ENCODE peak calls at places on chromosomes 5 and 9, in ten cellular contexts. One of them, this sample, is unnamed.

GRCh38 chr9:127361561-127361960 is 35.4 kb upstream of the SLC2A8 start:
- DNase-seq in sigmoid colon: no peak
- DNase-seq in pancreas: no peak
- DNase-seq in IMR-90: no peak
- DNase-seq in CD8-positive, alpha-beta T cell: no peak
- DNase-seq in cardiac muscle cell: no peak
- DNase-seq in hepatocyte: no peak
- DNase-seq in upper lobe of right lung: no peak
- DNase-seq in PC-3: no peak
- DNase-seq in heart right ventricle: no peak
- DNase-seq in this sample: no peak

GRCh38 chr9:16352791-16353401 is 517.6 kb downstream of the BNC2 start:
- DNase-seq in sigmoid colon: no peak
- DNase-seq in cardiac muscle cell: peak; percentile 83
- DNase-seq in pancreas: no peak
- DNase-seq in CD8-positive, alpha-beta T cell: no peak
- DNase-seq in heart right ventricle: no peak
- DNase-seq in upper lobe of right lung: no peak
- DNase-seq in PC-3: peak; percentile 67
- DNase-seq in IMR-90: peak; percentile 67
- DNase-seq in hepatocyte: no peak
- DNase-seq in this sample: no peak

GRCh38 chr5:145697251-145698016 is 137.7 kb downstream of the PRELID2 start:
- DNase-seq in heart right ventricle: no peak
- DNase-seq in CD8-positive, alpha-beta T cell: no peak
- DNase-seq in pancreas: no peak
- DNase-seq in sigmoid colon: no peak
- DNase-seq in PC-3: peak; percentile 60
- DNase-seq in cardiac muscle cell: peak; percentile 80
- DNase-seq in hepatocyte: peak; percentile 19
- DNase-seq in upper lobe of right lung: no peak
- DNase-seq in IMR-90: peak; percentile 49
- DNase-seq in this sample: no peak

GRCh38 chr5:30539004-30539634 is 654.4 kb upstream of the CDH6 start:
- DNase-seq in heart right ventricle: peak; percentile 69
- DNase-seq in CD8-positive, alpha-beta T cell: no peak
- DNase-seq in IMR-90: peak; percentile 28
- DNase-seq in sigmoid colon: no peak
- DNase-seq in hepatocyte: peak; percentile 13
- DNase-seq in PC-3: peak; percentile 18
- DNase-seq in upper lobe of right lung: peak; percentile 87
- DNase-seq in cardiac muscle cell: peak; percentile 13
- DNase-seq in pancreas: peak; percentile 14
- DNase-seq in this sample: no peak

GRCh38 chr9:138062196-138062595 is 184.6 kb downstream of the CACNA1B start:
- DNase-seq in heart right ventricle: no peak
- DNase-seq in IMR-90: no peak
- DNase-seq in cardiac muscle cell: no peak
- DNase-seq in hepatocyte: no peak
- DNase-seq in sigmoid colon: peak; percentile 32
- DNase-seq in pancreas: no peak
- DNase-seq in upper lobe of right lung: no peak
- DNase-seq in PC-3: no peak
- DNase-seq in CD8-positive, alpha-beta T cell: no peak
- DNase-seq in this sample: no peak

GRCh38 chr5:91407204-91407603 is 24.1 kb upstream of the ARRDC3 start:
- DNase-seq in CD8-positive, alpha-beta T cell: no peak
- DNase-seq in hepatocyte: no peak
- DNase-seq in PC-3: no peak
- DNase-seq in IMR-90: no peak
- DNase-seq in cardiac muscle cell: peak; percentile 10
- DNase-seq in upper lobe of right lung: no peak
- DNase-seq in sigmoid colon: no peak
- DNase-seq in heart right ventricle: no peak
- DNase-seq in pancreas: no peak
- DNase-seq in this sample: no peak

GRCh38 chr5:68730220-68731010 is 363.4 kb upstream of the SLC30A5 start:
- DNase-seq in PC-3: no peak
- DNase-seq in CD8-positive, alpha-beta T cell: no peak
- DNase-seq in sigmoid colon: no peak
- DNase-seq in upper lobe of right lung: no peak
- DNase-seq in heart right ventricle: peak; percentile 65
- DNase-seq in cardiac muscle cell: peak; percentile 84
- DNase-seq in IMR-90: peak; percentile 75
- DNase-seq in pancreas: no peak
- DNase-seq in hepatocyte: peak; percentile 62
- DNase-seq in this sample: peak; percentile 49

GRCh38 chr5:102796481-102796880 is 41.4 kb downstream of the PAM start:
- DNase-seq in CD8-positive, alpha-beta T cell: no peak
- DNase-seq in sigmoid colon: no peak
- DNase-seq in hepatocyte: no peak
- DNase-seq in cardiac muscle cell: no peak
- DNase-seq in PC-3: no peak
- DNase-seq in IMR-90: peak; percentile 7
- DNase-seq in upper lobe of right lung: no peak
- DNase-seq in heart right ventricle: no peak
- DNase-seq in pancreas: no peak
- DNase-seq in this sample: no peak

GRCh38 chr9:106322741-106323140 is 540.2 kb upstream of the ZNF462 start:
- DNase-seq in IMR-90: no peak
- DNase-seq in CD8-positive, alpha-beta T cell: no peak
- DNase-seq in heart right ventricle: no peak
- DNase-seq in pancreas: no peak
- DNase-seq in upper lobe of right lung: no peak
- DNase-seq in hepatocyte: no peak
- DNase-seq in cardiac muscle cell: no peak
- DNase-seq in sigmoid colon: no peak
- DNase-seq in PC-3: no peak
- DNase-seq in this sample: no peak

GRCh38 chr9:106324596-106325280 is 538.2 kb upstream of the ZNF462 start:
- DNase-seq in upper lobe of right lung: no peak
- DNase-seq in heart right ventricle: no peak
- DNase-seq in pancreas: no peak
- DNase-seq in PC-3: no peak
- DNase-seq in hepatocyte: no peak
- DNase-seq in IMR-90: no peak
- DNase-seq in cardiac muscle cell: no peak
- DNase-seq in CD8-positive, alpha-beta T cell: no peak
- DNase-seq in sigmoid colon: no peak
- DNase-seq in this sample: no peak

GRCh38 chr9:106324071-106324470 is 538.9 kb upstream of the ZNF462 start:
- DNase-seq in heart right ventricle: no peak
- DNase-seq in pancreas: no peak
- DNase-seq in IMR-90: no peak
- DNase-seq in PC-3: no peak
- DNase-seq in cardiac muscle cell: no peak
- DNase-seq in hepatocyte: no peak
- DNase-seq in sigmoid colon: no peak
- DNase-seq in CD8-positive, alpha-beta T cell: no peak
- DNase-seq in upper lobe of right lung: no peak
- DNase-seq in this sample: no peak

DNA sequence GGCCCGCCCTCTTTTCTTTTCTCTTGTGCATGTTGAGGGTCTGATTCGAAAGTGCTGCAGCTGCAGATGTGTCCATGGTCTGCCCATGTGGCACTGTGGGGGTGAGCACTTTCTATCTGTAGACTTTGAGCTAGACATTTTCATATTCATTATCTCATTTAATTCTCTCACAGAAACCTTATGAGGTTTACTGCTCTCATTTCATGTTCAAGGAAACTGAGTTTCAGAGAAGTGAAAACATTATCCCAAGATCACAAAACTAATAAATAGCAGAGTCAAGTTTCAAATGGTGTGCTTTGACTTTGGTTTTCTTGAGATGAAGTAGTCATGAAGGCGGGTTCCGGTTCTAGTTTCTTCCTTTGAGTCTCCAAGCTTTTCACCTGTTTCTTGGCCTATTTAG is 536.5 kb upstream of the ZNF462 start:
- DNase-seq in PC-3: no peak
- DNase-seq in pancreas: no peak
- DNase-seq in CD8-positive, alpha-beta T cell: no peak
- DNase-seq in hepatocyte: no peak
- DNase-seq in upper lobe of right lung: no peak
- DNase-seq in cardiac muscle cell: no peak
- DNase-seq in heart right ventricle: no peak
- DNase-seq in IMR-90: no peak
- DNase-seq in sigmoid colon: no peak
- DNase-seq in this sample: no peak
- H3K27ac ChIP-seq in PC-3: no peak overlapping the region
- H3K27ac ChIP-seq in pancreas: no peak overlapping the region
- H3K27ac ChIP-seq in CD8-positive, alpha-beta T cell: no peak overlapping the region
- H3K27ac ChIP-seq in hepatocyte: no peak overlapping the region
- H3K27ac ChIP-seq in upper lobe of right lung: no peak overlapping the region
- H3K27ac ChIP-seq in cardiac muscle cell: no peak overlapping the region
- H3K27ac ChIP-seq in heart right ventricle: no peak overlapping the region
- H3K27ac ChIP-seq in IMR-90: no peak overlapping the region
- H3K27ac ChIP-seq in sigmoid colon: no peak overlapping the region
- H3K27ac ChIP-seq in this sample: no peak overlapping the region

GRCh38 chr5:54470677-54471076 is 15.2 kb downstream of the HSPB3 start:
- DNase-seq in CD8-positive, alpha-beta T cell: no peak
- DNase-seq in PC-3: no peak
- DNase-seq in heart right ventricle: no peak
- DNase-seq in upper lobe of right lung: no peak
- DNase-seq in hepatocyte: no peak
- DNase-seq in IMR-90: peak; percentile 81
- DNase-seq in sigmoid colon: no peak
- DNase-seq in cardiac muscle cell: peak; percentile 86
- DNase-seq in pancreas: no peak
- DNase-seq in this sample: no peak

GRCh38 chr5:54469655-54470054 is 14.2 kb downstream of the HSPB3 start:
- DNase-seq in pancreas: no peak
- DNase-seq in heart right ventricle: no peak
- DNase-seq in IMR-90: peak; percentile 18
- DNase-seq in CD8-positive, alpha-beta T cell: no peak
- DNase-seq in hepatocyte: no peak
- DNase-seq in PC-3: no peak
- DNase-seq in upper lobe of right lung: no peak
- DNase-seq in cardiac muscle cell: peak; percentile 21
- DNase-seq in sigmoid colon: no peak
- DNase-seq in this sample: no peak

GRCh38 chr5:54471398-54471797 is 15.9 kb downstream of the HSPB3 start:
- DNase-seq in IMR-90: no peak
- DNase-seq in pancreas: no peak
- DNase-seq in PC-3: no peak
- DNase-seq in sigmoid colon: no peak
- DNase-seq in upper lobe of right lung: no peak
- DNase-seq in heart right ventricle: no peak
- DNase-seq in cardiac muscle cell: peak; percentile 6
- DNase-seq in CD8-positive, alpha-beta T cell: no peak
- DNase-seq in hepatocyte: no peak
- DNase-seq in this sample: no peak

GRCh38 chr5:54470191-54470590 is 14.7 kb downstream of the HSPB3 start:
- DNase-seq in upper lobe of right lung: no peak
- DNase-seq in heart right ventricle: no peak
- DNase-seq in pancreas: no peak
- DNase-seq in PC-3: no peak
- DNase-seq in hepatocyte: no peak
- DNase-seq in CD8-positive, alpha-beta T cell: no peak
- DNase-seq in sigmoid colon: no peak
- DNase-seq in cardiac muscle cell: peak; percentile 47
- DNase-seq in IMR-90: peak; percentile 79
- DNase-seq in this sample: no peak
- H3K27ac ChIP-seq in upper lobe of right lung: no peak overlapping the region
- H3K27ac ChIP-seq in heart right ventricle: no peak overlapping the region
- H3K27ac ChIP-seq in pancreas: no peak overlapping the region
- H3K27ac ChIP-seq in PC-3: no peak overlapping the region
- H3K27ac ChIP-seq in hepatocyte: no peak overlapping the region
- H3K27ac ChIP-seq in CD8-positive, alpha-beta T cell: no peak overlapping the region
- H3K27ac ChIP-seq in sigmoid colon: no peak overlapping the region
- H3K27ac ChIP-seq in cardiac muscle cell: peak overlapping the region; percentile 72
- H3K27ac ChIP-seq in IMR-90: peak overlapping the region; percentile 94
- H3K27ac ChIP-seq in this sample: no peak overlapping the region

GRCh38 chr9:128635266-128636023 is 21.2 kb downstream of the DYNC2I2 start:
- DNase-seq in CD8-positive, alpha-beta T cell: no peak
- DNase-seq in upper lobe of right lung: peak; percentile 96
- DNase-seq in hepatocyte: peak; percentile 96
- DNase-seq in sigmoid colon: peak; percentile 92
- DNase-seq in PC-3: peak; percentile 97
- DNase-seq in heart right ventricle: peak; percentile 86
- DNase-seq in IMR-90: peak; percentile 94
- DNase-seq in pancreas: peak; percentile 96
- DNase-seq in cardiac muscle cell: peak; percentile 97
- DNase-seq in this sample: peak; percentile 75
- H3K27ac ChIP-seq in CD8-positive, alpha-beta T cell: no peak overlapping the region
- H3K27ac ChIP-seq in upper lobe of right lung: peak overlapping the region; percentile 94
- H3K27ac ChIP-seq in hepatocyte: peak overlapping the region; percentile 98
- H3K27ac ChIP-seq in sigmoid colon: peak overlapping the region; percentile 75
- H3K27ac ChIP-seq in PC-3: peak overlapping the region; percentile 97
- H3K27ac ChIP-seq in heart right ventricle: peak overlapping the region; percentile 96
- H3K27ac ChIP-seq in IMR-90: peak overlapping the region; percentile 98
- H3K27ac ChIP-seq in pancreas: peak overlapping the region; percentile 95
- H3K27ac ChIP-seq in cardiac muscle cell: peak overlapping the region; percentile 99
- H3K27ac ChIP-seq in this sample: no peak overlapping the region

GRCh38 chr5:59768204-59769040 is 125.1 kb downstream of the PDE4D start:
- DNase-seq in IMR-90: peak; percentile 33
- DNase-seq in cardiac muscle cell: peak; percentile 87
- DNase-seq in PC-3: peak; percentile 65
- DNase-seq in CD8-positive, alpha-beta T cell: no peak
- DNase-seq in pancreas: peak; percentile 49
- DNase-seq in hepatocyte: peak; percentile 85
- DNase-seq in upper lobe of right lung: peak; percentile 71
- DNase-seq in heart right ventricle: peak; percentile 56
- DNase-seq in sigmoid colon: peak; percentile 86
- DNase-seq in this sample: no peak

GRCh38 chr5:59765446-59765845 is 128.1 kb downstream of the PDE4D start:
- DNase-seq in CD8-positive, alpha-beta T cell: no peak
- DNase-seq in IMR-90: no peak
- DNase-seq in hepatocyte: no peak
- DNase-seq in upper lobe of right lung: no peak
- DNase-seq in cardiac muscle cell: no peak
- DNase-seq in pancreas: no peak
- DNase-seq in PC-3: no peak
- DNase-seq in heart right ventricle: no peak
- DNase-seq in sigmoid colon: no peak
- DNase-seq in this sample: no peak

GRCh38 chr5:59764361-59764760 is 129.2 kb downstream of the PDE4D start:
- DNase-seq in CD8-positive, alpha-beta T cell: no peak
- DNase-seq in PC-3: no peak
- DNase-seq in hepatocyte: no peak
- DNase-seq in IMR-90: no peak
- DNase-seq in pancreas: no peak
- DNase-seq in cardiac muscle cell: no peak
- DNase-seq in upper lobe of right lung: no peak
- DNase-seq in heart right ventricle: no peak
- DNase-seq in sigmoid colon: no peak
- DNase-seq in this sample: no peak

GRCh38 chr5:59767753-59768159 is 125.8 kb downstream of the PDE4D start:
- DNase-seq in pancreas: no peak
- DNase-seq in cardiac muscle cell: peak; percentile 44
- DNase-seq in IMR-90: no peak
- DNase-seq in sigmoid colon: no peak
- DNase-seq in hepatocyte: no peak
- DNase-seq in CD8-positive, alpha-beta T cell: no peak
- DNase-seq in heart right ventricle: no peak
- DNase-seq in PC-3: no peak
- DNase-seq in upper lobe of right lung: no peak
- DNase-seq in this sample: no peak

DNA sequence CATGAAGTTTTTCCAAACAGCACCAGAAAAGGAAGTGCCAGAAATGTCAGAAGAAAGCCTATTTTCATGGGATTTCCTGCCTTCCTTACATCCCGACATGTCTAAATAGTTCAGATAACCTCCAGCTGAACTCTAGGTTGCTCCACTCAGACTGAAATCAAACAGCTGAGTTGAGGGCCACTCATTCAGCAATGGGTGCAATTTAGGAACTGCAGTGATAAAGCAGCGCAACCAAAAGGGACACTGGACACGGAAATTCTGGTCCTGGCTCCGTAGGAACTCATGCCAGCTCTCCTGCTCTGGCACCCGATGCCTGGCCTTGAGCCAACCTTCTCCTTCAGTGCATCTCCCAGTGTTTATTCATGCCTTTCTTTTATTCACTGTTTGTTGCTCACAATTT is 127.1 kb downstream of the PDE4D start:
- DNase-seq in upper lobe of right lung: no peak
- DNase-seq in CD8-positive, alpha-beta T cell: no peak
- DNase-seq in PC-3: no peak
- DNase-seq in cardiac muscle cell: peak; percentile 57
- DNase-seq in hepatocyte: peak; percentile 26
- DNase-seq in heart right ventricle: peak; percentile 4
- DNase-seq in sigmoid colon: peak; percentile 85
- DNase-seq in pancreas: peak; percentile 45
- DNase-seq in IMR-90: no peak
- DNase-seq in this sample: peak; percentile 14
- H3K27ac ChIP-seq in upper lobe of right lung: no peak overlapping the region
- H3K27ac ChIP-seq in CD8-positive, alpha-beta T cell: no peak overlapping the region
- H3K27ac ChIP-seq in PC-3: no peak overlapping the region
- H3K27ac ChIP-seq in cardiac muscle cell: no peak overlapping the region
- H3K27ac ChIP-seq in hepatocyte: peak overlapping the region; percentile 83
- H3K27ac ChIP-seq in heart right ventricle: no peak overlapping the region
- H3K27ac ChIP-seq in sigmoid colon: peak overlapping the region; percentile 89
- H3K27ac ChIP-seq in pancreas: no peak overlapping the region
- H3K27ac ChIP-seq in IMR-90: no peak overlapping the region
- H3K27ac ChIP-seq in this sample: no peak overlapping the region